ENCODE peak calls at places on chromosomes 2 and 18, in nine cellular contexts. L, A, N, G, K, B, F, S and U are unnamed samples. For H3K4me1, the result is how much of the 10 kb centered on the place peaks cover.

GRCh38 chr2:192038152-192038551 is 156.6 kb downstream of the TMEFF2 start:
- DNase-seq in K (no peak), B (no peak), S (no peak), G (no peak), F (no peak), L (no peak), A (no peak), N (no peak), U (no peak)

GRCh38 chr2:120013569-120014223 is 819 bp downstream of the EPB41L5 start:
- DNase-seq in L (peak), N (peak), S (no peak), K (no peak), G (peak), B (no peak), F (peak), A (peak), U (peak)

GRCh38 chr2:86413296-86414085 is 27.7 kb upstream of the KDM3A start:
- DNase-seq in A (no peak), G (no peak), F (no peak), S (no peak), L (no peak), K (no peak), N (peak), B (peak), U (no peak)

GRCh38 chr18:77632738-77633137 is 383.1 kb downstream of the GALR1 start:
- DNase-seq in G (no peak), F (no peak), A (no peak), S (no peak), N (no peak), K (no peak), B (no peak), L (no peak), U (no peak)

GRCh38 chr2:241007111-241007510 is 8.7 kb downstream of the SNED1 start:
- DNase-seq in G (no peak), B (no peak), N (no peak), A (no peak), S (no peak), F (no peak), L (no peak), K (no peak), U (no peak)

GRCh38 chr2:100246163-100247145 is 75.8 kb downstream of the LONRF2 start:
- DNase-seq in A (peak), K (no peak), B (peak), L (no peak), G (no peak), N (peak), S (peak), F (no peak), U (no peak)

GRCh38 chr18:13287372-13287771 is 68.8 kb downstream of the LDLRAD4 start:
- DNase-seq in N (no peak), G (no peak), K (no peak), B (no peak), S (no peak), L (no peak), A (no peak), F (no peak), U (no peak)

GRCh38 chr18:75209952-75210261 is 690 bp upstream of the TSHZ1 start:
- DNase-seq in A (peak), B (peak), N (no peak), S (no peak), L (no peak), K (no peak), G (no peak), F (peak), U (no peak)

GRCh38 chr2:236947896-236948295 is 137.8 kb upstream of the COPS8 start:
- DNase-seq in K (no peak), S (no peak), G (no peak), N (peak), F (no peak), B (no peak), L (peak), A (no peak), U (no peak)

DNA sequence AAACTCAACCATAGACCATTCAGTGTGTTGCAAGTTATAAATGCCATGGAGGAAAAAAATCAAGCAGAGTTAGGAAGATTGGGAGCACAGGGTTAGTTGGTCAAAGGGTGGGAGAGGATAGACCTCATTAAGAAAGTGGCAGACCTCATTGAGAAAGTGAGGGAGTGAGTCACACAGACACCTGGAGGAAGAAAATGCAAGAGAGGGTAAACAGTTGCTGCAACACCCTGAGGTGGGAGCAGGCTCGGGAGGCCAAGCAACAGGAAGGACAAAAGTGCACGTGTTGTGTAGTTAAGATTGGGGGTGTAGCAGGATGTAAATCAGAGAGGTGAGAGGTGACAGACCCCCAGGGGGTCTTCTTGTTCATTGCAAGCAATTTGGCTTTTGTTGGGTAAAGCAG is 6.4 kb downstream of the IL1RL1 start:
- DNase-seq in K (no peak), N (peak), A (no peak), B (no peak), G (no peak), F (peak), L (no peak), S (no peak), U (no peak)
- H3K4me1 ChIP-seq in K (under half), N (under half), A (under half), B (under half), G (under half), F (under half), L (under half), S (under half), U (under half)

GRCh38 chr2:105888625-105889024 is 143.9 kb downstream of the NCK2 start:
- DNase-seq in L (no peak), F (no peak), N (peak), K (no peak), S (no peak), G (no peak), B (peak), A (peak), U (no peak)

GRCh38 chr2:105886680-105887079 is 142.0 kb downstream of the NCK2 start:
- DNase-seq in F (no peak), G (no peak), K (no peak), L (no peak), S (no peak), A (no peak), N (no peak), B (no peak), U (no peak)

GRCh38 chr2:105885456-105885855 is 140.7 kb downstream of the NCK2 start:
- DNase-seq in B (no peak), K (no peak), L (no peak), N (no peak), G (no peak), A (no peak), S (no peak), F (no peak), U (no peak)

GRCh38 chr2:105886029-105886454 is 141.3 kb downstream of the NCK2 start:
- DNase-seq in A (peak), K (no peak), S (peak), F (peak), B (no peak), G (no peak), N (no peak), L (no peak), U (no peak)

DNA sequence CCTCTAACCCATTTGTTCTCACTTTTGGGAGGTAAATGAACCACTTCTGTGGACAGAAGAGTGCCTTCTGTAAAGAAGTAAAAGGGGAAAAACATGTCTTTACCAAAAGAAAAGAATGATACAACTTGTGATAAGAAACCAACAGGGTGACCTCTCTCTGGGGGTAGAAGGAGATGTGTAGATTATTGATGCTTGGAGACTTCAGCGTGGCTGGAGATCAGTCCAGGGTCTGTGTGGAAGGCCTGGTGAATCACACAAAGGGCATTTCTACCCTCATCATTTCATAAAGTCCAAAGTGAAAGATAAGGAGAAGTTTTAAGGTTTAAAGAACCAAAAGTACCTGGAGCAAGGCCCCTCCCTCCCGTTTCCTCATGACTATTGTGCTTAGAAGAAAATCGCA is 142.5 kb downstream of the NCK2 start:
- DNase-seq in F (no peak), S (no peak), B (no peak), G (no peak), N (no peak), L (no peak), K (no peak), A (no peak), U (no peak)
- H3K4me1 ChIP-seq in F (under half), S (under half), B (under half), G (under half), N (under half), L (under half), K (half or more), A (under half), U (under half)

DNA sequence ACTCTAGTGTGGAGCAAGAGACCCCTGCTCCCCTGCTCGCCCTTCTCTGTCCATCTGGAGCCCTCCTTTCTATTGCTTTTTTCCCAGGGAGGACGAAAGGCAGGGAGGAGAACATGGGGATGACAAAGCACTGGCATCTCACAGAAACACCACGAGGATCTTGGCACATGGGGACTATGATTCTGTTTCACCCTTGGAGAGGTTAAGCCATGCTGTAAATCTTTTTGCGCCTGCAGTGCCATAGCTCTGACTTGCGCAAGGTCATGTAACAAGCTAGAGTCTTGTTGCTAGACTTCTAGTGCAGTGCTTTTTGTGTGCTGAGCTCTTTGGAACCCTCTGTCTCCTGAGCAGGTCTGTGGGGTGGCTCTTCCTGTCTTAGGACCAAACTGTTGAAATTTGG is 57.3 kb downstream of the APOB start:
- DNase-seq in N (peak), B (no peak), F (no peak), S (peak), K (peak), A (no peak), G (no peak), L (no peak), U (no peak)
- H3K4me1 ChIP-seq in N (under half), B (under half), F (under half), S (under half), K (under half), A (under half), G (under half), L (under half), U (under half)

GRCh38 chr18:55737781-55738468 is 149.9 kb upstream of the TCF4 start:
- DNase-seq in F (no peak), N (no peak), S (no peak), A (no peak), L (no peak), K (no peak), G (no peak), B (no peak), U (no peak)
- H3K4me1 ChIP-seq in F (under half), N (under half), S (under half), A (under half), L (under half), K (under half), G (under half), B (under half), U (under half)

GRCh38 chr18:56945171-56945863 is 201.6 kb upstream of the BOD1L2 start:
- DNase-seq in G (no peak), N (no peak), F (no peak), K (no peak), L (no peak), S (peak), A (peak), B (no peak), U (no peak)
- H3K4me1 ChIP-seq in G (under half), N (under half), F (under half), K (under half), L (under half), S (under half), A (under half), B (under half), U (under half)

GRCh38 chr2:112547333-112547732 is 5.1 kb downstream of the POLR1B start:
- DNase-seq in K (peak), B (no peak), N (no peak), L (no peak), S (peak), G (no peak), F (peak), A (peak), U (no peak)

GRCh38 chr2:112542974-112543760 is 902 bp downstream of the POLR1B start:
- DNase-seq in K (no peak), S (peak), N (peak), L (peak), A (peak), B (peak), F (peak), G (no peak), U (no peak)

GRCh38 chr2:112542123-112542973 is at the start of gene POLR1B:
- DNase-seq in F (peak), S (peak), L (peak), G (peak), B (peak), A (peak), K (peak), N (peak), U (peak)

GRCh38 chr2:112540906-112541305 is 1.4 kb upstream of the POLR1B start:
- DNase-seq in L (no peak), B (no peak), K (no peak), N (no peak), S (no peak), G (no peak), A (no peak), F (no peak), U (no peak)

DNA sequence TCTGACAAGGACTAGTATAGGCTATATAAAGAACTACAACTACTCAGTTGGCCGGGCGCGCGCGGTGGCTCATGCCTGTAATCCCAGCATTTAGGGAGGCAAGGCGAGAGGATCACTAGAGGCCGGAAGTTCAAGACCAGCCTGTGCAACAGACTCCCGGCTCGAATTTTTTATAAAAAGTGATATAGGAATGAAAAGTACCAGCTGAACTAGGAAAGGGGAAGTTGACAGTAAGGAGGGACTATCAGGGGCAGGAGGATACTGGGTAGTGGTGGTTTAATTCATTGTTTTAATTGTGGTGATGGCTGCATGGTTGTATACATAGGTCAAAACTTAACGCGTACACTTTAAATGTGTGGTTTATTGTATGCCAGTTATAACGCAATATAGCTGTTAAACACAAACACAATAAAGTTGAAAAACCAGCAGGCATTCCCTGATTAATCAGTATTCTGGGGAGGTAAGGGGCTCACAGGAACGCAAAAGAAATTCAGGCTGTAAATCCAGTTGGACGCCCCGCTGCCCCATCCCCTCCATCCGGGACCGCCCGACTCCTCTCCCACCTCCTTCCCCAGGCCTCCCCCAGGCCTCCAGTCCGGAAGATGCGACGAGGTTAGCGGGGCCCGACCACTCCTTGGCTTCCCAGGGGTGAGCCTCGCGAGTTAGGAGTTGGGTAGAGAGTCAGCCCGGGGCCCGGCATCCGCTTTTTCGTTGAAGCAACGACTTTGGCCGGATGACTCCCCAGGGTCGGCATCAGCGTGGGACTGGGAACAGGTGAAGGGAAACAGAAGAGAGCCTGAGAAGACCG is 746 bp upstream of the POLR1B start:
- DNase-seq in S (peak), L (no peak), N (peak), B (peak), F (no peak), A (peak), K (peak), G (peak), U (peak)
- H3K4me1 ChIP-seq in S (under half), L (under half), N (under half), B (under half), F (under half), A (under half), K (under half), G (under half), U (under half)

GRCh38 chr2:219404954-219405353 is 13.2 kb upstream of the DES start:
- DNase-seq in A (no peak), F (no peak), N (peak), B (no peak), S (no peak), L (no peak), G (peak), K (peak), U (no peak)
- H3K4me1 ChIP-seq in A (under half), F (under half), N (under half), B (under half), S (under half), L (under half), G (under half), K (half or more), U (under half)

DNA sequence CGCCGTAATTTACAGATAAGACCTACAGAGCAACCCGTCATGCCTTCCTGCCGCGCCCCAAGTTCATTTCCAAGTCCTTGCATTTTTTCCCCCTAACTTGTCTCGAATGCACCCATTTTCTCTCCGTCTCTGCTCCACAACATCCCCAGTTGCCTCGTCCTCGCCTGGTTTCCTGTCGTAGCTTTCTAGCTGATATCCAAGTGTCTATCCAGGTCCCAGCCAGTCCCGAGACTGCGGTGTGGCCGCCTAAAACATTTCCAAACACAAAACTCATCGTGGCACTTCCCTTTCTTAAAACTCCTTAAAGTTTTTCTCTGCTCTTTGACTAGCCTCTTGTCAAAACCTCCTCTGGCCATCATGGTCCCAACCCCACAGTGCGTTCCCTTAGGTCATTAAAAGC is 1.2 kb upstream of the BARD1 start:
- DNase-seq in A (peak), N (peak), G (peak), B (no peak), F (peak), S (no peak), K (no peak), L (peak), U (no peak)
- H3K4me1 ChIP-seq in A (under half), N (under half), G (under half), B (under half), F (under half), S (under half), K (under half), L (under half), U (under half)

GRCh38 chr18:48943736-48944527 is 6.8 kb downstream of the SMAD7 start:
- DNase-seq in F (no peak), S (no peak), L (peak), B (no peak), A (peak), N (no peak), G (no peak), K (no peak), U (no peak)
- H3K4me1 ChIP-seq in F (half or more), S (half or more), L (under half), B (half or more), A (half or more), N (under half), G (under half), K (half or more), U (half or more)

DNA sequence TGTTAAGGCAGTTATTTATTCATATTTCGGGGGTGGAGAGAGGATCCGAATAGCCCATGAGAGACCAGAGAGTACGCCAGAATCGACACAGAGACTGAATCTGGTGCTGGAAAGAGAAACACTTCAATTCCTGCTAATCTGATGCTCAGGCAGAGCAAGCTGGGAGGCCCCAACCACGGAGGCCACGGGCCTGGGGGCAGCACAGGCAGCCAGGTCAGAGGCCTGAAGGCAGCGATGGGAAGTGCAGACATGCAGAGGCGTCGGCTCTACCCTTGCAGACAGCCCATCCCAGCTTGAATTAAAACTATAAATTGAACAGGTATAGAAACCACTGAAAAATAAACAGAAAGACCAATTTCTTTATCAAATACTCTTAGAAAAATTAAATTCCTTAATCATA is 50.6 kb downstream of the PXDN start:
- DNase-seq in K (no peak), N (peak), S (no peak), B (no peak), G (no peak), L (no peak), F (no peak), A (no peak), U (no peak)
- H3K4me1 ChIP-seq in K (under half), N (under half), S (under half), B (under half), G (under half), L (under half), F (under half), A (under half), U (under half)